ENCODE peak calls at places on chromosomes 11 and 22, in eight cellular contexts. P, J, F, Z, B, H, N and M are unnamed samples.

GRCh38 chr11:120294096-120294495 is 31.0 kb upstream of the TLCD5 start:
- DNase-seq in P (no peak), J (no peak), F (no peak), Z (no peak), B (no peak), H (no peak), N (no peak), M (no peak)

GRCh38 chr22:26172389-26172990 is 3.2 kb downstream of the SEZ6L start:
- DNase-seq in P (no peak), J (peak), F (peak), Z (no peak), B (no peak), H (peak), N (no peak), M (no peak)

GRCh38 chr11:124493256-124493655 is 47.8 kb upstream of the OR8B8 start:
- DNase-seq in P (no peak), J (no peak), F (no peak), Z (no peak), B (no peak), H (no peak), N (no peak), M (no peak)

GRCh38 chr11:120212926-120213325 is 2.1 kb downstream of the OAF start:
- DNase-seq in P (no peak), J (no peak), F (no peak), Z (no peak), B (no peak), H (no peak), N (no peak), M (no peak)

GRCh38 chr11:119509969-119510401 is 87.0 kb upstream of the THY1 start:
- DNase-seq in P (no peak), J (peak), F (no peak), Z (no peak), B (peak), H (no peak), N (no peak), M (no peak)

GRCh38 chr11:3856856-3857553 is 1.5 kb downstream of the STIM1 start:
- DNase-seq in P (no peak), J (no peak), F (no peak), Z (no peak), B (no peak), H (no peak), N (no peak), M (no peak)

GRCh38 chr11:69982675-69983570 is 95.2 kb upstream of the ANO1 start:
- DNase-seq in P (no peak), J (peak), F (no peak), Z (no peak), B (no peak), H (no peak), N (no peak), M (no peak)

GRCh38 chr22:33030923-33031525 is 27.2 kb downstream of the SYN3 start:
- DNase-seq in P (no peak), J (no peak), F (no peak), Z (no peak), B (no peak), H (no peak), N (no peak), M (no peak)

GRCh38 chr11:134063096-134063495 is 5.8 kb upstream of the JAM3 start:
- DNase-seq in P (no peak), J (no peak), F (peak), Z (no peak), B (no peak), H (no peak), N (no peak), M (no peak)

GRCh38 chr22:45294030-45294429 is 9.3 kb downstream of the UPK3A start:
- DNase-seq in P (no peak), J (no peak), F (no peak), Z (no peak), B (no peak), H (no peak), N (no peak), M (no peak)

DNA sequence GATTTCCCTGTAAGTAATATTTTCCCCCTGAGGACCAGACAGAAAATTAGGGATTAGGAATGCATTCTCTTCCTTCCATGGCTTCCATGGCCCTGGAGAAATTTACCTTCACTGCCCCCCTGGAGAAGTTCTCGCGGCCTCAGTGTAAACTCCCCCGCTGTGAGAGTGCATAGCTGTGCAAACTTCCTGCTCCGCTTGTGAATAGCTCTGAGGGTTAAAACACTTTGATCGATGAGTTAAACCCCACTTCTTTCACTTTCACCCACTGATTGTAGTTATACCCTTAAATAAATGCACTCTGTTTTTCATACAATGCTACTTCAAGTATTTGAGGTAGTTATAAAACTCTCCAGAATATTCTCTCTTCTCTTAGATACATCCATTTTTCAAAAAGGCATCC is 190.8 kb downstream of the DSCAML1 start:
- DNase-seq in P (no peak), J (no peak), F (no peak), Z (no peak), B (no peak), H (no peak), N (no peak), M (no peak)
- TF ChIP-seq POLR2AphosphoS5 in P (no peak), J (no peak), F (no peak), Z (no peak), B (no peak), H (no peak), N (no peak), M (no peak)

GRCh38 chr22:18070556-18071306 is 7.1 kb upstream of the PEX26 start:
- DNase-seq in P (no peak), J (no peak), F (no peak), Z (no peak), B (no peak), H (no peak), N (no peak), M (peak)

GRCh38 chr22:18068991-18069390 is 8.8 kb upstream of the PEX26 start:
- DNase-seq in P (no peak), J (no peak), F (no peak), Z (no peak), B (no peak), H (no peak), N (no peak), M (no peak)

GRCh38 chr22:18075101-18075730 is 2.6 kb upstream of the PEX26 start:
- DNase-seq in P (no peak), J (no peak), F (no peak), Z (no peak), B (no peak), H (no peak), N (no peak), M (no peak)

GRCh38 chr22:18070041-18070440 is 7.7 kb upstream of the PEX26 start:
- DNase-seq in P (no peak), J (no peak), F (no peak), Z (no peak), B (no peak), H (no peak), N (no peak), M (no peak)

DNA sequence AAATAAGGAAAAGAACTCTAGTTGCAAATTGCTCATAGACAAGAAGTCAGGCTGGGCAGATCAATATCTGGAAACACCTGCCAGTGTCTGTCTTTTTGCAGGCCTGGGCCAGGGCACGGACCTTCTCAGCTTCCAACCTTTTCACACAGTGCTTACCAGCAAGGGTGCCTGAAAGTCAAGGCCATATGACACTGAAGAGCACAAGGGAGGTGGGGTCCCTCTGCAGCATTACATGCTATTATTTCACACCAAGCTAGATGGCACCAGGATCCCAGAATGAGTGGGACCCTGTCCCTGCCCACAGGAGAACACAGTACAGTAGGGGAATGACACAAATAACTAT is 5.9 kb upstream of the PEX26 start:
- DNase-seq in P (no peak), J (no peak), F (no peak), Z (no peak), B (no peak), H (no peak), N (no peak), M (no peak)
- TF ChIP-seq CTCF in P (no peak), J (no peak), F (no peak), Z (no peak), B (no peak), H (no peak), N (no peak), M (no peak)

DNA sequence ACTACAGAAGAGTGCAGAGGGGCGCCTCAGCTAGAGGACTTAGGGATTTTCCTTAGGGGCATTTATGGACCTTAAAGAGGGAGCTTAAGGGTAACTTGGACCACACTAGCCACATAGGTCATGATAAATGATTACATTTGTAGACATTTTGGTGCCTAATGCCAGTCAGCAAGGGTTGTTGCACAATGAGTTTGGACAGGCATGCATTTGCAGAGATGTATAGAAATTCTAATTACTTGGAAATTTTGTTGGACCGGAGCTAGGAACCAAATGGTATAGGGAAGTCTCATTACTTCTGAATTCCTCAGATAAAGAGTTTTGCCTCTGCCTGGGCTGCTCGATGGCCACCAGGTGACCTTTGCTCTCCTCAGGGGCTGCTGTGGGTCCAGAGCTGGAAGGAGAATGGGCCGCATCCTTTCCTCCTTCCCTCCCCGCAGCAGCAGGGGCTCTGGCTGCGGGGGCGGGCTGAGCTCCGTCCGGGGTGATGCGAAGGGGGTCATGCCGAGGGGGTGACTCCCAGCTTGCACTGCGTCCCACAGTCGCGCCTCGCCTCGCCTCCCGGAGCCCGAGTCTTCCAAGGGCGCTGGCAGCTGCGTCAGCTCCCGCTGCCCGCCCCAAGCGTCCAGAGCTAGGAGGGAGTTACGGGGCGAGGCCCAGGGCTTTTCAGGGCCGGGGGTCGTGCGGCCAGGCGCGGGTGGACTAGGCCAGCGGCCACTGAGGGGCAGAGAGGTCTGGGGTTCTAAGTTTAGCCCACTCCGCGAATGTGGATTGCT is 20.2 kb upstream of the MALAT1 start:
- DNase-seq in P (peak), J (peak), F (no peak), Z (no peak), B (peak), H (no peak), N (peak), M (no peak)
- TF ChIP-seq POLR2A in P (no peak), J (peak), F (no peak), Z (no peak), B (peak), H (no peak), N (no peak), M (no peak)

GRCh38 chr11:45355706-45356041 is 69.5 kb upstream of the SYT13 start:
- DNase-seq in P (peak), J (no peak), F (no peak), Z (no peak), B (no peak), H (no peak), N (no peak), M (no peak)

DNA sequence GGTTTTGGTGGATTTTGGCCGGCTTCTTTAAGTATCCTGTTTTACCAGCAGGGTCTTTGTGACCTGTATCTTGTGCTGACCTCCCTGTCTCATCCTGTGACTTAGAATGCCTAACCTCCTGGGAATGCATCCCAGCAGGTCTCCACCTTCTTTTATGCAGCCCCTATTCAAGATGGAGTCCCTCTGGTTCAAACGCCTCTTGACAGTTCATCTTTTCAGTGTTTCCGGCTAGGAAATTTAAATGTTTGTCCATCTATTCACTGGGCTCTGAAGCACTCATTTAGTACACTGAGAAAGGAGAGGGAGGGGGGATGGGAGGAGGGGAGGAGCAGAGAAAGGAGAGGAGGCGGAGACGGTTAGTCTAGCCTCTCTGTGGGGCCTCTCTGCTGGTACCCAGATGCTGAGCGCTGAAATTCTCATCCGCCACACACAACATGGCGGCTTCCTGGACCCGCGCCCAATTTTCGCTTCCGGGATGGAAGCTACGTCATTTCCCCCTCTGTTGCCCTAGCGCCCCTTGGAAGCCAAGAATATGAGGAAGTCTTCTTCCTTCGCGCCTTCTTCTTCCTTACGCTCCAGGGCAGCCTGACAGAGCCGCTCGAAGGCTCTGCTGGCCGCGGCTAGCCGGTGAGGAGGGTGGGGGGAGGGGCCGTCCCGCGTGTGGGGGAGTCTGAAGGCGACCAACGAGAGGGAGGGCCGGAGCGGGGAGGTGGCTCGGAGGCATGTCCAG is 69.0 kb upstream of the SYT13 start:
- DNase-seq in P (peak), J (peak), F (peak), Z (no peak), B (peak), H (no peak), N (peak), M (peak)
- TF ChIP-seq POLR2AphosphoS5 in P (peak), J (peak), F (peak), Z (peak), B (peak), H (no peak), N (peak), M (peak)

GRCh38 chr22:50276143-50276542 is 6.0 kb upstream of the MAPK11 start:
- DNase-seq in P (peak), J (no peak), F (peak), Z (no peak), B (peak), H (no peak), N (peak), M (peak)

GRCh38 chr22:50272103-50272782 is 2.1 kb upstream of the MAPK11 start:
- DNase-seq in P (no peak), J (no peak), F (no peak), Z (no peak), B (no peak), H (no peak), N (no peak), M (no peak)

GRCh38 chr22:50275181-50276055 is 5.2 kb upstream of the MAPK11 start:
- DNase-seq in P (no peak), J (no peak), F (no peak), Z (no peak), B (no peak), H (no peak), N (no peak), M (no peak)

GRCh38 chr22:50271519-50271970 is 1.4 kb upstream of the MAPK11 start:
- DNase-seq in P (peak), J (peak), F (peak), Z (no peak), B (no peak), H (no peak), N (no peak), M (peak)

GRCh38 chr22:50274311-50274710 is 4.1 kb upstream of the MAPK11 start:
- DNase-seq in P (peak), J (peak), F (peak), Z (no peak), B (no peak), H (no peak), N (no peak), M (peak)
- TF ChIP-seq CTCF in P (no peak), J (peak), F (peak), Z (peak), B (peak), H (peak), N (peak), M (no peak)

GRCh38 chr22:40818192-40818746 is 877 bp downstream of the SLC25A17 start:
- DNase-seq in P (no peak), J (no peak), F (no peak), Z (no peak), B (no peak), H (no peak), N (no peak), M (no peak)

GRCh38 chr22:40813912-40814315 is 5.2 kb downstream of the SLC25A17 start:
- DNase-seq in P (no peak), J (peak), F (no peak), Z (no peak), B (no peak), H (no peak), N (no peak), M (no peak)

GRCh38 chr22:40817737-40818136 is 1.4 kb downstream of the SLC25A17 start:
- DNase-seq in P (no peak), J (peak), F (no peak), Z (no peak), B (no peak), H (no peak), N (no peak), M (no peak)

GRCh38 chr22:40819741-40820140 is 595 bp upstream of the SLC25A17 start:
- DNase-seq in P (no peak), J (no peak), F (no peak), Z (no peak), B (no peak), H (no peak), N (no peak), M (no peak)

GRCh38 chr22:40818747-40819662 is at the start of gene SLC25A17:
- DNase-seq in P (peak), J (peak), F (peak), Z (peak), B (peak), H (peak), N (peak), M (peak)
- TF ChIP-seq POLR2A in P (no peak), J (peak), F (peak), Z (peak), B (no peak), H (peak), N (no peak), M (peak)

GRCh38 chr11:86091566-86091965 is 22.7 kb upstream of the PICALM start:
- DNase-seq in P (no peak), J (no peak), F (no peak), Z (no peak), B (no peak), H (no peak), N (no peak), M (peak)

GRCh38 chr11:86091086-86091485 is 22.2 kb upstream of the PICALM start:
- DNase-seq in P (no peak), J (no peak), F (no peak), Z (no peak), B (no peak), H (no peak), N (no peak), M (no peak)

GRCh38 chr11:86087281-86087680 is 18.4 kb upstream of the PICALM start:
- DNase-seq in P (no peak), J (no peak), F (no peak), Z (no peak), B (no peak), H (no peak), N (no peak), M (no peak)

DNA sequence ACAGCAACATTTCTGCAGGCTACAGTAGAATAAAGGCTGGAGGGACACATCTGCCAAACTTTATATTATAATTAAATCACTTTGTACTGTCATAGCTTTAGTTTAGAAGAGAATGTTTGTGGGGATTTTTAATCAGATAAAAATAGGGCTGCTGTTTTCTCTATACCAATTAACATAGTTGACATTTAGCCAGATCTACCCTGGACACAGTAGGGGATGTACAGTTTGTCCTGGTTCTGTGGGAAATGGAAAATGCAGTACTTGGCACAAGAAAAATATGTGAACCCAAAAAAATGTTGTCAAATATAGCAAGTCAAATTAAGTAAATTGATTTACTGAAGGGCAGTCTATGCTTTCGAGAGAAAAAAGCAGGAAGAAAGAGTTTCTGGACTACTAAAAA is 20.8 kb upstream of the PICALM start:
- DNase-seq in P (no peak), J (no peak), F (no peak), Z (no peak), B (no peak), H (no peak), N (no peak), M (no peak)
- TF ChIP-seq POLR2AphosphoS5 in P (no peak), J (no peak), F (no peak), Z (no peak), B (no peak), H (no peak), N (no peak), M (no peak)

DNA sequence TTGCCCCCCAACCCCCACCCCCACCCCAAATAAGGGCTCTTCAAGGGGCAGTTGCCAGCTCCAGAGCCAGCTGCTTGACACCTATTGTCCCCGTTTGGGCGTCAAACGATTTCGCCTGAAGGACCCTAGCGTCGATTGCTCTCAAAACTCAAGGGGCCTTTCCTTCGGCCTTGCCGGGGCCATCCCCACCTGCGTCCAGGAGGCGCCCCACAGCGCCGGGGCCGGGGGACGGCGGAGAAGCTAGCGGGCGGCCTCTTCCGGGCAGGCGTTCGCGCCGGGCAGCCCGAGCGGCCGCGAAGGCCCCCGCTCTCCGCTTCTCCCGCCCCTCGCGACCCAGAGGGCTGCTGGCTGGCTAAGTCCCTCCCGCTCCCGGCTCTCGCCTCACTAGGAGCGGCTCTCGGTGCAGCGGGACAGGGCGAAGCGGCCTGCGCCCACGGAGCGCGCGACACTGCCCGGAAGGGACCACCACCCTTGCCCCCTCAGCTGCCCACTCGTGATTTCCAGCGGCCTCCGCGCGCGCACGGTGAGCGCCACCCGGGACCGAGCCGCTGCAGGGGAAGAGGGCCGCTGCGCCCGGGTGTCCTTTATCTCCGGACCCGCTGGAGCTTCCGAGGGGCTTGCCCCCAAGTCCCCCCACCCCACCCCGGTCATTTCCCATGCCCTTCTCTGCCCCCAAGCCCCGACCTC is at the start of gene CAPRIN1:
- DNase-seq in P (peak), J (peak), F (peak), Z (peak), B (peak), H (peak), N (peak), M (peak)
- TF ChIP-seq CTCF in P (no peak), J (no peak), F (no peak), Z (no peak), B (no peak), H (no peak), N (no peak), M (no peak)

GRCh38 chr11:57430946-57431345 is 4.0 kb upstream of the SLC43A3 start:
- DNase-seq in P (no peak), J (peak), F (no peak), Z (no peak), B (no peak), H (no peak), N (no peak), M (no peak)

GRCh38 chr11:57432017-57432590 is 5.2 kb upstream of the SLC43A3 start:
- DNase-seq in P (no peak), J (no peak), F (no peak), Z (no peak), B (no peak), H (no peak), N (no peak), M (no peak)

GRCh38 chr11:57429946-57430345 is 3.0 kb upstream of the SLC43A3 start:
- DNase-seq in P (peak), J (no peak), F (no peak), Z (no peak), B (no peak), H (no peak), N (no peak), M (no peak)

GRCh38 chr11:57434640-57435546 is 8.0 kb upstream of the SLC43A3 start:
- DNase-seq in P (no peak), J (no peak), F (no peak), Z (no peak), B (no peak), H (no peak), N (no peak), M (peak)

GRCh38 chr11:57432714-57433163 is 5.8 kb upstream of the SLC43A3 start:
- DNase-seq in P (no peak), J (peak), F (no peak), Z (no peak), B (no peak), H (no peak), N (no peak), M (no peak)
- TF ChIP-seq POLR2A in P (no peak), J (no peak), F (no peak), Z (no peak), B (no peak), H (no peak), N (no peak), M (no peak)